ENCODE peak calls at places on chromosomes 13 and 19, in four cellular contexts. K is left ventricle myocardium inferior; Q is GM13976; G is CD8-positive, alpha-beta T cell. D is an unnamed sample.

GRCh38 chr13:50334944-50335343 is 319.7 kb downstream of the KCNRG start:
- DNase-seq in Q (no peak), K (no peak), G (no peak), D (no peak)

GRCh38 chr13:26342898-26343297 is 89.0 kb downstream of the CDK8 start:
- DNase-seq in G (no peak), Q (no peak), K (no peak), D (no peak)

GRCh38 chr13:30181856-30182651 is 125.3 kb downstream of the KATNAL1 start:
- DNase-seq in G (no peak), Q (no peak), K (no peak), D (no peak)

GRCh38 chr19:16078759-16079707 is 2.7 kb downstream of the TPM4 start:
- DNase-seq in K (peak), G (peak), Q (peak), D (peak)

GRCh38 chr19:7564866-7565265 is 29.3 kb downstream of the PNPLA6 start:
- DNase-seq in Q (no peak), K (no peak), G (no peak), D (no peak)

GRCh38 chr13:113599396-113599795 is 14.8 kb downstream of the TFDP1 start:
- DNase-seq in K (peak), G (no peak), Q (no peak), D (peak)

GRCh38 chr13:92843549-92843948 is 383.1 kb upstream of the GPC6 start:
- DNase-seq in Q (no peak), K (no peak), G (no peak), D (no peak)

GRCh38 chr13:113631341-113632095 is 26.5 kb downstream of the ATP4B start:
- DNase-seq in Q (no peak), K (peak), G (no peak), D (peak)

GRCh38 chr19:2290441-2291184 is 8.6 kb upstream of the PEAK3 start:
- DNase-seq in G (no peak), K (no peak), Q (no peak), D (no peak)

GRCh38 chr19:32642771-32643170 is 32.2 kb downstream of the ANKRD27 start:
- DNase-seq in G (peak), K (no peak), Q (no peak), D (no peak)

GRCh38 chr13:39976481-39976880 is 321.0 kb downstream of the COG6 start:
- DNase-seq in G (no peak), K (no peak), Q (no peak), D (no peak)

GRCh38 chr19:55454787-55455243 is 6.6 kb downstream of the ISOC2 start:
- DNase-seq in G (peak), Q (peak), K (no peak), D (no peak)

GRCh38 chr13:106626473-106626872 is 58.5 kb upstream of the ARGLU1 start:
- DNase-seq in K (no peak), Q (no peak), G (no peak), D (no peak)

GRCh38 chr13:31807090-31807541 is 67.8 kb downstream of the RXFP2 start:
- DNase-seq in Q (no peak), G (peak), K (no peak), D (no peak)

GRCh38 chr13:110149036-110149435 is 157.9 kb downstream of the COL4A1 start:
- DNase-seq in G (no peak), Q (no peak), K (no peak), D (no peak)
- TF ChIP-seq CTCF in G (no peak), Q (no peak), K (no peak), D (no peak)

GRCh38 chr13:111318396-111318795 is 2.0 kb upstream of the TEX29 start:
- DNase-seq in G (no peak), K (no peak), Q (peak), D (no peak)

GRCh38 chr13:111319998-111320911 is at the start of gene TEX29:
- DNase-seq in G (no peak), Q (no peak), K (no peak), D (no peak)

GRCh38 chr13:111317571-111318360 is 2.7 kb upstream of the TEX29 start:
- DNase-seq in K (no peak), G (no peak), Q (no peak), D (no peak)

GRCh38 chr13:111317042-111317550 is 3.3 kb upstream of the TEX29 start:
- DNase-seq in Q (no peak), G (no peak), K (no peak), D (no peak)

DNA sequence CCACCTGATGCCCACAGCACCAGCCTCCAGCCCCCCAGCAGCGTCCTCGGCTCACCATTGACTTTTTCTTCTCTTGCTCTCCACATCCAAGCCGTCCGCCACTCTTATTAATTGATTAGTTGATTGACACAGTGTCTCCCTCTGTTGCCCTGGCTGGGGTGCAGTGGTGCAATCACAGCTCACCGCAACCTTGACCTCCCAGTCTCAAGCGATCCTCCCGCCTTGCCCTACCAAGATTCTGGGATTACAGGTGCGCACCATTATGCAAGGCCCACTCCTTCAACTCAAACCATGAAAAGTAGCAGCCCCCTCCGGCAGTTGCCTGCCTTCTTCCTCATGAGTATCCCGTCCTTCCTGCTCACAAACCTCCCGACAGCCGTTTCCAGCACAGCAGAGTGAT is 921 bp upstream of the TEX29 start:
- DNase-seq in Q (no peak), G (no peak), K (no peak), D (no peak)
- TF ChIP-seq CTCF in Q (no peak), G (no peak), K (no peak), D (no peak)

GRCh38 chr19:39154626-39155100 is 29.1 kb downstream of the PAK4 start:
- DNase-seq in Q (no peak), G (no peak), K (no peak), D (no peak)
- TF ChIP-seq CTCF in Q (no peak), G (no peak), K (no peak), D (no peak)

GRCh38 chr13:99086869-99087129 is 108.9 kb upstream of the DOCK9 start:
- DNase-seq in K (peak), Q (no peak), G (peak), D (no peak)
- TF ChIP-seq CTCF in K (no peak), Q (no peak), G (no peak), D (no peak)

DNA sequence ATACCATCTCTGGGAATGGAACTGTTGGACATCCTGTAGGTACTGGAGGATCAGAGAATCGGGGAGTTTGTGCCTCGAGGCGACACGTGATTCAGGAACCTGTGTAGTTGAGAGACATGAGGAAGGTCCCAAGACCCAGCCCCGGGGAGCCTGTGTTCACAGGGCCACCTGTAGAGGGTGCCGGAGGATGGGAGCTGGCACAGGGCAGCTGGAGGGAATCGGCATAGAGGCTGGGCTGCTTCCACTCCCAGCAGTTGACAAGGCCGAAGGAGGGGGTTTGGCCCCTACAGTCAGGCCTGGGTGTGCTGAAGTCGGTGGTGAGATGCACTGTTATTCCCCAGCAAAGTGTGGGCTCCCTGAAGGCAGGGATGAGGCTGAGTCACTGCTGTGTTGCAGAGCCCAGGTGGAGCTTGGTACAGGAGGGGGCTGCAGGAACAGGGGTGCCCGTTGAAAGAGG is 2.5 kb upstream of the ISYNA1 start:
- DNase-seq in Q (peak), K (peak), G (no peak), D (no peak)
- TF ChIP-seq CTCF in Q (peak), K (peak), G (peak), D (peak)